ENCODE peak calls at places on chromosome 10, in four cellular contexts. M is tibial nerve, R is thoracic aorta, I is GM18507. Z is an unnamed sample.

GRCh38 chr10:31650010-31650409 is 278.6 kb downstream of the ARHGAP12 start:
- DNase-seq in M (peak; percentile 70), R (peak; percentile 48), I (no peak), Z (no peak)

GRCh38 chr10:51022933-51023585 is 51.2 kb upstream of the PRKG1 start:
- DNase-seq in M (no peak), R (no peak), I (no peak), Z (no peak)

GRCh38 chr10:62794306-62794705 is 10.2 kb upstream of the ADO start:
- DNase-seq in M (no peak), R (no peak), I (no peak), Z (no peak)

GRCh38 chr10:132395704-132396494 is 1.1 kb upstream of the PWWP2B start:
- DNase-seq in M (no peak), R (no peak), I (no peak), Z (no peak)

GRCh38 chr10:72637398-72637857 is 11.5 kb upstream of the MICU1 start:
- DNase-seq in M (no peak), R (peak; percentile 15), I (no peak), Z (no peak)

GRCh38 chr10:129586897-129587443 is 119.9 kb downstream of the MGMT start:
- DNase-seq in M (no peak), R (no peak), I (no peak), Z (no peak)

GRCh38 chr10:43212043-43212721 is 54.7 kb downstream of the RASGEF1A start:
- DNase-seq in M (no peak), R (no peak), I (no peak), Z (no peak)

GRCh38 chr10:89332092-89332633 is 4.4 kb downstream of the IFIT3 start:
- DNase-seq in M (no peak), R (no peak), I (peak; percentile 42), Z (no peak)

GRCh38 chr10:130171196-130171595 is 35.0 kb downstream of the GLRX3 start:
- DNase-seq in M (no peak), R (no peak), I (no peak), Z (no peak)

GRCh38 chr10:90884414-90884813 is 12.6 kb downstream of the RPP30 start:
- DNase-seq in M (no peak), R (no peak), I (no peak), Z (no peak)

GRCh38 chr10:8365935-8366911 is 311.7 kb downstream of the GATA3 start:
- DNase-seq in M (no peak), R (no peak), I (no peak), Z (peak; percentile 24)

GRCh38 chr10:4834896-4835405 is 8.9 kb downstream of the AKR1E2 start:
- DNase-seq in M (no peak), R (no peak), I (no peak), Z (no peak)

Z was measured in 8988T.